ENCODE peak calls at places on chromosomes 11 and 22, in five cellular contexts. B is uterus, A is transverse colon, N is H9, L is AG04450. J is an unnamed sample.

GRCh38 chr11:100776212-100776896 is 89.3 kb downstream of the ARHGAP42 start:
- DNase-seq in L (peak), B (no peak), N (no peak), A (no peak), J (no peak)

GRCh38 chr11:29263971-29264682 is 752.7 kb downstream of the KCNA4 start:
- DNase-seq in N (no peak), B (no peak), L (no peak), A (no peak), J (no peak)

GRCh38 chr11:66104057-66104638 is 34.1 kb downstream of the PACS1 start:
- DNase-seq in N (no peak), L (no peak), A (no peak), B (no peak), J (no peak)

GRCh38 chr22:31626427-31627150 is 35.4 kb downstream of the PISD start:
- DNase-seq in A (no peak), N (peak), L (no peak), B (no peak), J (no peak)

GRCh38 chr11:118216621-118217526 is 7.9 kb downstream of the JAML start:
- DNase-seq in L (no peak), N (no peak), B (no peak), A (no peak), J (no peak)

GRCh38 chr22:32661737-32662586 is 139.5 kb upstream of the TIMP3 start:
- DNase-seq in A (no peak), L (no peak), N (no peak), B (no peak), J (no peak)

GRCh38 chr11:64305691-64306562 is 603 bp downstream of the ESRRA start:
- DNase-seq in N (peak), A (peak), B (peak), L (no peak), J (no peak)

GRCh38 chr22:31092161-31092560 is 11.0 kb downstream of the SMTN start:
- DNase-seq in B (no peak), N (peak), L (no peak), A (no peak), J (no peak)

GRCh38 chr22:30204742-30205111 is 41.8 kb downstream of the LIF start:
- DNase-seq in A (peak), N (no peak), L (peak), B (peak), J (no peak)

GRCh38 chr22:29002603-29003002 is 59.0 kb downstream of the C22orf31 start:
- DNase-seq in B (no peak), L (no peak), A (no peak), N (no peak), J (no peak)

GRCh38 chr22:30650508-30651116 is 15.0 kb downstream of the SLC35E4 start:
- DNase-seq in B (no peak), N (no peak), L (no peak), A (no peak), J (no peak)

GRCh38 chr22:35103756-35104155 is 37.8 kb downstream of the ISX start:
- DNase-seq in N (no peak), B (no peak), L (no peak), A (peak), J (no peak)

GRCh38 chr22:25797891-25798290 is 55.9 kb downstream of the MYO18B start:
- DNase-seq in B (no peak), L (no peak), N (no peak), A (no peak), J (no peak)

GRCh38 chr11:64867748-64868462 is 10.5 kb downstream of the EHD1 start:
- DNase-seq in N (no peak), A (no peak), B (no peak), L (no peak), J (no peak)

GRCh38 chr11:3994030-3994640 is 100.5 kb upstream of the RRM1 start:
- DNase-seq in L (no peak), N (no peak), A (no peak), B (no peak), J (no peak)

GRCh38 chr22:17085277-17086091 is 684 bp downstream of the IL17RA start:
- DNase-seq in N (no peak), A (peak), B (peak), L (no peak), J (peak)

GRCh38 chr11:124612045-124612444 is 817 bp downstream of the PANX3 start:
- DNase-seq in B (no peak), L (no peak), A (no peak), N (no peak), J (no peak)

GRCh38 chr22:27628891-27629631 is 172.5 kb downstream of the MN1 start:
- DNase-seq in B (no peak), L (no peak), N (no peak), A (no peak), J (no peak)

GRCh38 chr11:47020793-47021624 is 84.4 kb downstream of the CSTPP1 start:
- DNase-seq in A (no peak), L (no peak), N (no peak), B (no peak), J (no peak)

GRCh38 chr22:30169002-30169401 is 77.6 kb downstream of the LIF start:
- DNase-seq in A (no peak), N (no peak), L (no peak), B (no peak), J (no peak)

GRCh38 chr11:118247041-118247440 is 5.1 kb downstream of the MPZL3 start:
- DNase-seq in N (no peak), A (no peak), L (no peak), B (no peak), J (no peak)

GRCh38 chr22:32904044-32904443 is 102.5 kb downstream of the TIMP3 start:
- DNase-seq in B (peak), L (no peak), A (peak), N (peak), J (no peak)

GRCh38 chr11:116576523-116576922 is 196.3 kb downstream of the BUD13 start:
- DNase-seq in B (no peak), N (no peak), L (no peak), A (no peak), J (no peak)

GRCh38 chr22:25782831-25783230 is 40.8 kb downstream of the MYO18B start:
- DNase-seq in N (no peak), B (no peak), L (no peak), A (no peak), J (no peak)

GRCh38 chr11:79507726-79508125 is 66.9 kb upstream of the TENM4 start:
- DNase-seq in L (no peak), A (no peak), N (no peak), B (no peak), J (no peak)

GRCh38 chr11:71238941-71239340 is 13.4 kb downstream of the SHANK2 start:
- DNase-seq in N (no peak), A (no peak), L (no peak), B (no peak), J (no peak)

GRCh38 chr22:26461188-26461810 is 22.3 kb downstream of the HPS4 start:
- DNase-seq in L (no peak), N (peak), B (peak), A (peak), J (no peak)

GRCh38 chr11:45182902-45183301 is 36.5 kb downstream of the PRDM11 start:
- DNase-seq in B (peak), L (no peak), A (peak), N (peak), J (no peak)

GRCh38 chr11:114595571-114595970 is at the start of gene NXPE4:
- DNase-seq in N (no peak), B (no peak), L (no peak), A (peak), J (no peak)

GRCh38 chr11:73478737-73479347 is 102.6 kb downstream of the RELT start:
- DNase-seq in B (no peak), A (no peak), N (peak), L (no peak), J (no peak)

GRCh38 chr11:119473901-119474681 is 51.1 kb upstream of the THY1 start:
- DNase-seq in N (peak), L (no peak), B (no peak), A (no peak), J (no peak)

GRCh38 chr11:132941024-132941646 is 591.2 kb downstream of the OPCML start:
- DNase-seq in N (no peak), B (no peak), A (no peak), L (peak), J (no peak)

GRCh38 chr11:33723238-33723881 is 12.9 kb downstream of the CD59 start:
- DNase-seq in N (no peak), A (no peak), B (no peak), L (peak), J (no peak)

GRCh38 chr11:32485733-32486132 is 50.4 kb upstream of the WT1 start:
- DNase-seq in N (no peak), L (no peak), B (no peak), A (no peak), J (no peak)

GRCh38 chr22:17587631-17588030 is 24.3 kb downstream of the SLC25A18 start:
- DNase-seq in A (no peak), L (no peak), N (no peak), B (no peak), J (no peak)

GRCh38 chr22:25775501-25775900 is 33.5 kb downstream of the MYO18B start:
- DNase-seq in L (no peak), B (no peak), A (no peak), N (peak), J (no peak)

DNA sequence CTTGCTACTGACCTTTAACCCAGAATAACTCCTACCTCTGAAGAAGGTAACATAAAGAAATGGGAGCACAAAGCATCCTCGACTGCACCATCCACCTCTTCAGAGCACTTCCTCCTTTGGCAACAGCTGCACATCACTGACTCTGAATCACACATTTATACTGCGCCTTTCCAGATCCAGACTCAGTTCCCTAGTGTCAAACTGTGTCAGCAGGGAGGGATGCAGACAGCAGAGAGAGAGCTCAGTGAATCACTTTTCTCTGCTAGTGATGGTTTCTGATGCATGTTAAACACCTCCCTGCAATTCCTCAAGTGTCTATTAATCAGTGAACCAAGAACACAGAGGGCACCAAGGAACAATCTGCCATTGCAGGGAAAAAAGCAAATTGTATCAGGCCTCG is 118.9 kb downstream of the PLEKHA7 start:
- DNase-seq in A (no peak), B (no peak), L (no peak), N (no peak), J (no peak)
- H3K27ac ChIP-seq in A (no peak), B (no peak), L (no peak), N (no peak), J (no peak)

DNA sequence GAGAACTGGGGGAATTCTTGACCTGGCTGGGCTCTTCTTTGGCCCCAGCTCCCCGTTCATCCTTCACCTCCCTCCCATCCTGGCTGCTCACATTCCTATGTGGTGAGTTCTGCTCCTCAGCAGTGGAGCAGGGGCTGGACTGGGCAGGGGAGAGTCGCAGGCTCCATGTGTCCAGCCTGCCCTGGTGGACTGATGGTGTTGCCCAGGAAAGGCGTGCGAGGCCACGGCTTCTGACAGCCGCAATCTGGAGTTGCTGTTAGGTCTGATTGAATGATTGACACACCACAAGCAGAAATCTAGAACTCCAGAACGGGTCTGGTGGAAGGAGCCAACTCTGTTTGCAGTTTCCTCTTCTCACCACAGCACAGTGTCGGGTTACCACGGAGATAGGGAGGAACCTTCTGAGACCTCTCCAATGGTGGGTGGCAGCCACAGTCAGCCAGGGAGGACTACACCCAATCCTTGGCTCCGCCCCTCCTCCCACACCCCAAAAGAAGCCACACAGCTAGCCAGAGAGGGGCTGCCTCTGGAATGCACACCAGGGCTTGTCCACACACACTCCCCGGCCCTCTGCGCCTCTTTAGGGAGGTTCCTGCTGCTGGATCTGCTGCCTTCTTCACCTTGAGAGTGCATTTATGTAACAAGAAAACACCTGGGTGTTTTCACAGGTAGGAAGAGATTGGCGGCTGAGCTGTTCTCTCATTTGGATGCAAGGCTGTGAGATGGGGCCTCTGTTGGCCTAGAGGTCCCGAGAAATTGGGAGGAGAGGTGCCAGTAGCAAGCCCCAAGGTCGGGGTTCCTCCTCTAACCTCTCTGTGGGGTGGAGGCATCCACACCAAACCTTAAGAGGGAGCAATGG is 56.4 kb upstream of the CD44 start:
- DNase-seq in L (no peak), B (peak), N (peak), A (peak), J (peak)
- TF ChIP-seq CTCF in L (no peak), B (no peak), N (no peak), A (no peak), J (no peak)

DNA sequence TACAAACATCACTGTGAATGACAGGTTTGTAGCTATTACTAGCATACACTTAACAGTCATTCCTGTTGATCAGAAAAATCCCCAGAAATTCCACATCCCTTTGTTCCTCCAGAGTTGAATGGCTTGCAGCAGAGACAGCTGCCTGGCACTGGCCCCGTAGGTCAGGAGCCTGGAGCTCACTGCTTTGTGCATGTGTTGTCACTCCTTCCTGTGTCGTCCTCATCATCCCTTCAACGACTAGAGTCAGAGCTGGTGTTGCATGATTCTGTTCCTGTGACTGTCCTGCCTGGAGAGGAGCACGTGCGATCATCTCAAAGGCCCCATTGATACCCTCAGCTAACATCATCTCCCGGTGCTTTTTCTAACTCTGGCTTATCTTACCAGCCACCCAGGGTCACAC is 58.3 kb downstream of the LDLRAD3 start:
- DNase-seq in N (no peak), A (no peak), B (no peak), L (no peak), J (no peak)
- H3K27ac ChIP-seq in N (no peak), A (no peak), B (no peak), L (no peak), J (no peak)

GRCh38 chr11:86118201-86118600 is 49.3 kb upstream of the PICALM start:
- DNase-seq in N (no peak), B (no peak), L (no peak), A (no peak), J (no peak)

GRCh38 chr11:86117706-86118050 is 48.8 kb upstream of the PICALM start:
- DNase-seq in A (no peak), N (no peak), B (no peak), L (no peak), J (no peak)

GRCh38 chr11:86116386-86116726 is 47.5 kb upstream of the PICALM start:
- DNase-seq in N (no peak), A (no peak), B (no peak), L (peak), J (no peak)

GRCh38 chr11:86116996-86117705 is 48.3 kb upstream of the PICALM start:
- DNase-seq in B (no peak), N (no peak), L (no peak), A (no peak), J (no peak)

DNA sequence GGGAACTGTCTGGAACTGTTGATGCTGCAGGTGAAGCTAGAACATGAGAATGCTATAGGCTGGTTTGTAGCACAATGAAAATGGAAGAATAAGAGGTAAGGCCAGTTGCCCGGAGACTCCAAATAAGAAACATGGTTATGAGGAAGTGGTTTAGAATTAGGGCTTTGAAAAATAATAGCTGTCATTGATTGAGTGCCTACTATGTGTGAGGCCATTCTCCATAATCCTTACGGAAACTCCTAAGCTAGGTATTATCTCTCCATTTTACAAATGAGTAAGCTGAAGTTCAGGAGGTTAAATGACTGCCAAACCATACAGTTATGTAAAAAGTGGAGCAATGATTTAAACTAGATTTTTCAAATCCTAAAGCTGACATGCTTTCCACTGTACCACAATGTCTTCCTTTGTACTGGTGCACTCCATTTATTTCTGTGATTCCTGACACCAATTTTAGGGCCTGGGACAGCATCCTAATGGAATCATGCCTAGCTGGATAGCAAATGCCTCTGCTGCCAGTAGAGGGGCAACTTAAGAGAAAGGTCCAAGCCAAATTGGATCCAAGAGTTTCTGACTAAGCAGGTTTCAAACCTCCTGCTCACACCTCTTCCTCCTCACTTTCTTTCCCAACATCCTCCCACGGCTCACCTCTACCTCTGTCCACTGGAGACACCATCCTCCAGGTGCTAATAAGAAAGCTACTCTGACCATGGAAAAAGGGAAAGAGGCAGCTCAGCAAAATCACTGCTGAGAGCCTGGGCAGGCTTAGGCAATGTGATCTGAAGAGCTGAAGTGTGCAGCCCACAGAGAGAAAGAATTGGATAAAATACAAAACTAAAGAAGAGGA is 46.9 kb upstream of the PICALM start:
- DNase-seq in B (no peak), L (no peak), N (no peak), A (no peak), J (no peak)
- TF ChIP-seq CTCF in B (no peak), L (peak), N (no peak), A (no peak), J (no peak)